ENCODE peak calls at places on chromosomes 7 and 10, in eight cellular contexts. X, Q, V, L, T, W, F and Y are unnamed samples.

GRCh38 chr7:91348686-91349085 is 84.5 kb downstream of the FZD1 start:
- DNase-seq in Q (no peak), W (no peak), X (no peak), T (no peak), F (no peak), V (no peak), L (peak), Y (no peak)

GRCh38 chr10:102579206-102579790 is 65.0 kb upstream of the TRIM8 start:
- DNase-seq in V (no peak), Q (no peak), T (no peak), X (no peak), W (no peak), F (no peak), L (no peak), Y (no peak)

GRCh38 chr10:35640474-35640873 is 1.6 kb downstream of the FZD8 start:
- DNase-seq in L (peak), Q (peak), X (peak), T (peak), F (no peak), W (no peak), V (peak), Y (peak)

GRCh38 chr7:2287742-2288141 is 26.5 kb downstream of the SNX8 start:
- DNase-seq in T (no peak), F (no peak), V (no peak), Q (no peak), X (no peak), W (no peak), L (no peak), Y (no peak)

GRCh38 chr10:11434323-11434722 is 177.1 kb downstream of the USP6NL start:
- DNase-seq in T (no peak), F (no peak), V (no peak), Q (peak), L (no peak), W (no peak), X (peak), Y (no peak)

GRCh38 chr10:52771534-52772455 is 789 bp downstream of the MBL2 start:
- DNase-seq in W (no peak), V (no peak), T (no peak), Q (no peak), F (no peak), L (no peak), X (no peak), Y (peak)

GRCh38 chr7:47474211-47474936 is 107.5 kb downstream of the TNS3 start:
- DNase-seq in L (peak), X (no peak), T (no peak), V (no peak), Q (no peak), W (no peak), F (no peak), Y (no peak)

GRCh38 chr7:610141-610530 is 90.5 kb upstream of the PDGFA start:
- DNase-seq in Q (no peak), X (peak), W (no peak), V (no peak), T (no peak), L (no peak), F (no peak), Y (no peak)

GRCh38 chr7:36796850-36797618 is 72.7 kb upstream of the AOAH start:
- DNase-seq in L (no peak), V (no peak), Q (no peak), F (no peak), W (no peak), X (no peak), T (no peak), Y (no peak)

GRCh38 chr10:132960651-132961419 is 18.5 kb upstream of the CFAP46 start:
- DNase-seq in W (no peak), F (no peak), V (no peak), X (no peak), T (no peak), L (no peak), Q (no peak), Y (no peak)

GRCh38 chr7:37424532-37424931 is 24.1 kb downstream of the ELMO1 start:
- DNase-seq in X (no peak), W (no peak), T (no peak), V (no peak), Q (no peak), F (no peak), L (no peak), Y (no peak)

GRCh38 chr7:128550920-128551319 is 74.4 kb downstream of the METTL2B start:
- DNase-seq in F (no peak), X (no peak), Q (no peak), T (no peak), W (no peak), V (no peak), L (no peak), Y (no peak)

GRCh38 chr10:112467541-112468075 is 20.6 kb downstream of the VTI1A start:
- DNase-seq in T (no peak), L (no peak), X (no peak), V (no peak), Q (no peak), F (no peak), W (no peak), Y (no peak)

GRCh38 chr7:24419070-24419469 is 135.1 kb downstream of the NPY start:
- DNase-seq in V (peak), W (no peak), X (peak), T (no peak), Q (peak), F (no peak), L (peak), Y (no peak)

GRCh38 chr10:6647811-6648526 is 67.9 kb upstream of the PRKCQ start:
- DNase-seq in L (peak), F (peak), T (peak), V (peak), Q (peak), W (no peak), X (peak), Y (peak)

GRCh38 chr7:41367967-41368882 is 334.7 kb downstream of the INHBA start:
- DNase-seq in L (no peak), F (no peak), Q (no peak), W (no peak), X (no peak), T (no peak), V (peak), Y (no peak)

GRCh38 chr7:37312608-37313007 is 136.1 kb downstream of the ELMO1 start:
- DNase-seq in T (no peak), X (no peak), Q (no peak), F (no peak), V (no peak), W (no peak), L (peak), Y (no peak)

GRCh38 chr10:13099144-13099665 is 758 bp upstream of the OPTN start:
- DNase-seq in L (peak), T (peak), Q (peak), F (no peak), V (peak), W (no peak), X (peak), Y (peak)

GRCh38 chr10:103853428-103854264 is 1.7 kb downstream of the SH3PXD2A start:
- DNase-seq in Q (no peak), T (no peak), L (peak), W (no peak), X (no peak), V (no peak), F (no peak), Y (no peak)

GRCh38 chr7:98162758-98163157 is 48.5 kb upstream of the BHLHA15 start:
- DNase-seq in F (no peak), L (no peak), T (no peak), Q (no peak), W (no peak), X (peak), V (no peak), Y (no peak)

GRCh38 chr7:44563171-44563679 is 10.5 kb downstream of the DDX56 start:
- DNase-seq in L (no peak), F (no peak), W (no peak), X (no peak), V (peak), Q (no peak), T (no peak), Y (no peak)

GRCh38 chr7:15915694-15916093 is 229.2 kb upstream of the MEOX2 start:
- DNase-seq in T (no peak), X (no peak), Q (no peak), W (no peak), V (no peak), L (peak), F (no peak), Y (no peak)

GRCh38 chr7:149558149-149558861 is 60.7 kb upstream of the ZNF746 start:
- DNase-seq in F (no peak), Q (no peak), T (no peak), V (peak), W (no peak), X (no peak), L (no peak), Y (peak)

GRCh38 chr10:43211030-43211429 is 55.8 kb downstream of the RASGEF1A start:
- DNase-seq in Q (no peak), T (no peak), F (no peak), X (no peak), V (peak), L (no peak), W (no peak), Y (no peak)

GRCh38 chr7:26792573-26792972 is 71.8 kb downstream of the SKAP2 start:
- DNase-seq in W (no peak), L (no peak), F (no peak), Q (no peak), V (no peak), X (no peak), T (no peak), Y (no peak)

GRCh38 chr7:45987521-45988290 is 66.6 kb upstream of the IGFBP3 start:
- DNase-seq in Q (no peak), F (no peak), L (no peak), T (no peak), V (no peak), X (no peak), W (no peak), Y (no peak)

GRCh38 chr7:144468990-144469732 is 65.7 kb upstream of the NOBOX start:
- DNase-seq in V (no peak), X (no peak), W (no peak), Q (no peak), L (peak), F (no peak), T (no peak), Y (no peak)

GRCh38 chr7:151455690-151456089 is 15.7 kb upstream of the CRYGN start:
- DNase-seq in L (no peak), X (no peak), F (no peak), T (no peak), Q (no peak), W (no peak), V (peak), Y (no peak)

GRCh38 chr10:46028584-46029570 is 1.5 kb downstream of the NCOA4 start:
- DNase-seq in T (no peak), W (no peak), L (peak), X (peak), V (peak), F (no peak), Q (peak), Y (peak)

GRCh38 chr7:100215895-100216294 is 3.9 kb upstream of the PVRIG start:
- DNase-seq in W (no peak), X (no peak), T (no peak), V (no peak), L (peak), Q (no peak), F (no peak), Y (no peak)

GRCh38 chr7:30997316-30997715 is 33.6 kb downstream of the GHRHR start:
- DNase-seq in L (no peak), V (no peak), Q (no peak), F (no peak), T (no peak), X (no peak), W (no peak), Y (no peak)

GRCh38 chr10:93547522-93547921 is 18.9 kb upstream of the FFAR4 start:
- DNase-seq in T (no peak), V (no peak), L (no peak), W (no peak), X (no peak), Q (no peak), F (no peak), Y (no peak)

GRCh38 chr10:83542774-83543291 is 596.5 kb upstream of the GHITM start:
- DNase-seq in T (no peak), Q (no peak), F (no peak), W (no peak), X (no peak), L (peak), V (no peak), Y (no peak)

GRCh38 chr10:70343312-70343711 is 39.1 kb downstream of the LRRC20 start:
- DNase-seq in Q (no peak), V (no peak), L (no peak), F (no peak), W (no peak), T (no peak), X (no peak), Y (no peak)

GRCh38 chr10:126433351-126433750 is 45.1 kb upstream of the ADAM12 start:
- DNase-seq in F (no peak), W (no peak), T (no peak), V (peak), X (no peak), Q (no peak), L (peak), Y (peak)

GRCh38 chr7:977326-978048 is 2.1 kb upstream of the COX19 start:
- DNase-seq in T (no peak), W (no peak), V (peak), L (peak), Q (peak), F (no peak), X (no peak), Y (peak)

GRCh38 chr10:124138195-124138882 is 44.9 kb upstream of the CHST15 start:
- DNase-seq in X (no peak), F (no peak), V (no peak), T (no peak), L (peak), W (no peak), Q (no peak), Y (no peak)